ENCODE peak calls at places on chromosomes 3 and 15, in five cellular contexts. X is naive thymus-derived CD4-positive, alpha-beta T cell; I is uterus; M is hepatocyte; A is AG04450. C is an unnamed sample. For H3K27me3, the result is how much of the 10 kb centered on the place peaks cover.

GRCh38 chr15:52010633-52011595 is 8.1 kb upstream of the MAPK6 start:
- DNase-seq in X (no peak), I (peak), M (no peak), A (peak), C (no peak)

GRCh38 chr3:139120336-139120971 is 75.8 kb upstream of the PRR23C start:
- DNase-seq in M (peak), X (no peak), I (no peak), A (peak), C (no peak)

GRCh38 chr3:102096066-102096465 is 246.8 kb downstream of the NFKBIZ start:
- DNase-seq in I (no peak), M (no peak), A (no peak), X (no peak), C (no peak)

GRCh38 chr15:43749690-43750345 is 3.6 kb downstream of the PDIA3 start:
- DNase-seq in I (no peak), M (no peak), X (peak), A (no peak), C (peak)

GRCh38 chr3:170475091-170475705 is 56.5 kb downstream of the CLDN11 start:
- DNase-seq in I (no peak), X (no peak), M (no peak), A (peak), C (no peak)

GRCh38 chr15:45628136-45628535 is 6.7 kb upstream of the SQOR start:
- DNase-seq in I (no peak), X (no peak), A (no peak), M (no peak), C (no peak)

GRCh38 chr3:185421577-185422232 is 58.8 kb downstream of the MAP3K13 start:
- DNase-seq in A (no peak), M (no peak), I (no peak), X (no peak), C (no peak)

GRCh38 chr3:118097660-118098059 is 937.0 kb downstream of the IGSF11 start:
- DNase-seq in X (no peak), I (no peak), M (no peak), A (no peak), C (no peak)

GRCh38 chr15:72155635-72156616 is 37.7 kb downstream of the SENP8 start:
- DNase-seq in X (peak), M (peak), I (peak), A (peak), C (peak)

GRCh38 chr3:193701896-193702644 is 109.1 kb downstream of the OPA1 start:
- DNase-seq in I (no peak), X (no peak), M (no peak), A (no peak), C (no peak)

GRCh38 chr3:20573175-20573574 is 387.2 kb upstream of the SGO1 start:
- DNase-seq in M (no peak), A (no peak), X (no peak), I (no peak), C (no peak)

GRCh38 chr3:118912188-118912587 is 122.5 kb downstream of the IGSF11 start:
- DNase-seq in A (no peak), M (no peak), X (no peak), I (no peak), C (no peak)

GRCh38 chr15:96359371-96359771 is 28.9 kb downstream of the NR2F2 start:
- DNase-seq in X (no peak), I (no peak), M (no peak), A (no peak), C (no peak)

GRCh38 chr15:92904832-92905640 is 4.9 kb downstream of the CHD2 start:
- DNase-seq in I (no peak), M (no peak), X (no peak), A (no peak), C (no peak)

GRCh38 chr3:180011927-180012326 is 24.8 kb downstream of the PEX5L start:
- DNase-seq in I (no peak), M (no peak), X (no peak), A (no peak), C (no peak)

GRCh38 chr3:195119461-195120198 is 151.3 kb downstream of the XXYLT1 start:
- DNase-seq in M (peak), X (no peak), A (peak), I (peak), C (no peak)

DNA sequence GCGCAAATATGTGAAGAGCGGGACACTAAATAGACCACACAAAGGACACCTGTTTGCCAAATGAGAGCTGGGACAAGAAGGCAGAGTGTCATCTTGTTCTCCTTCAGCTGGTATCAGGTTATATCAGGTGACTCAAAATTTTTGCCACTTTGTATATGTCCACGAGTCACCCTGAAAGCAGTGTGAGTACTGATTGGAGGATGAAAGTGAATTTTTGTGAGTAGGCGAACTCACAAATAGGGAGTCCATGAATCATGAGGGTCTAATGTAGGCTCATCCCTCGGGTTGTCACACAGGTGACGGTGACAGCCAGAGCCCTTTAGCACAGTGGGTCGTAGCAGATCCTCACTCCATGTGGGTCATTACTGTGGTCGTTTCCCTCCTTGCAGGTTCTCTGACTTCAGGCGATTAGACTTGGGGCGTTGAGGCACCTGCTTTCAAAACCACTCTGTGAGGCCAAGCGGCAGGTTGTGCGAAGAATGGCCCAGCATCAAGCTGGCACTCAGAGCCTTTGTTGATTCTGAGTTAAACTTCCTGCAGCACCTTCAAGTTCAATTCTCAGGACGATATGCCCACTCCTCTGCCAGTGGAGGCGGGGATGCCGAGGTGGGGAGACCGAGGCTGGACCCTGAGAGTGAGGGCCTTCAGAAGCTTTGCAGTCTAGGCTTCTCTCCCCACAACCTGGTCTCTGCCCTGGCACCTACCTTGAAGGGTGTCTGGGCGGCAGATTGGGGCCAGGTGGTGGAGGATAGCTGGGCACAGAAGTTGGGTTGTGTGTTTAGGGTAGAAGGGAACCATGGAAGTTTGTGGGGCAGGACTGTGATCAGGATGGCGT is 173.8 kb downstream of the SMAD6 start:
- DNase-seq in A (no peak), I (no peak), M (no peak), X (no peak), C (no peak)
- H3K27ac ChIP-seq in A (no peak), I (no peak), M (no peak), X (no peak), C (no peak)

GRCh38 chr15:40282144-40282869 is 557 bp downstream of the ANKRD63 start:
- DNase-seq in I (no peak), X (peak), A (no peak), M (peak), C (peak)

GRCh38 chr15:40281057-40281850 is 1.6 kb downstream of the ANKRD63 start:
- DNase-seq in A (no peak), I (no peak), X (no peak), M (no peak), C (no peak)

GRCh38 chr15:40285151-40285898 is 2.5 kb upstream of the ANKRD63 start:
- DNase-seq in I (no peak), X (no peak), A (no peak), M (no peak), C (no peak)

GRCh38 chr15:40283615-40284306 is 897 bp upstream of the ANKRD63 start:
- DNase-seq in A (no peak), X (no peak), I (no peak), M (no peak), C (no peak)

GRCh38 chr15:40282870-40283614 is at the start of gene ANKRD63:
- DNase-seq in X (peak), I (no peak), A (no peak), M (no peak), C (no peak)
- H3K27me3 ChIP-seq in X (under half), I (under half), A (half or more), M (half or more), C (half or more)

GRCh38 chr15:29922191-29922590 is 99.9 kb upstream of the TJP1 start:
- DNase-seq in I (no peak), A (no peak), X (no peak), M (no peak), C (no peak)

GRCh38 chr15:29926083-29926388 is 103.8 kb upstream of the TJP1 start:
- DNase-seq in A (no peak), M (no peak), I (no peak), X (no peak), C (no peak)

GRCh38 chr15:29925227-29926082 is 103.2 kb upstream of the TJP1 start:
- DNase-seq in M (peak), I (peak), X (peak), A (peak), C (peak)

GRCh38 chr15:29921130-29921601 is 98.9 kb upstream of the TJP1 start:
- DNase-seq in M (peak), I (no peak), A (no peak), X (no peak), C (no peak)

GRCh38 chr15:29924750-29925149 is 102.5 kb upstream of the TJP1 start:
- DNase-seq in M (peak), I (no peak), X (no peak), A (peak), C (peak)
- H3K27ac ChIP-seq in M (peak), I (peak), X (no peak), A (no peak), C (peak)

GRCh38 chr3:51891242-51892039 is 11.7 kb downstream of the IQCF1 start:
- DNase-seq in A (no peak), M (no peak), I (no peak), X (no peak), C (no peak)
- H3K27me3 ChIP-seq in A (under half), M (under half), I (under half), X (under half), C (under half)

GRCh38 chr15:68792901-68793766 is 27.6 kb downstream of the ANP32A start:
- DNase-seq in X (no peak), M (no peak), A (no peak), I (no peak), C (peak)

GRCh38 chr15:68793776-68794175 is 26.9 kb downstream of the ANP32A start:
- DNase-seq in I (no peak), A (no peak), X (no peak), M (no peak), C (no peak)

GRCh38 chr15:68794869-68795268 is 25.8 kb downstream of the ANP32A start:
- DNase-seq in M (no peak), A (no peak), I (no peak), X (no peak), C (no peak)

GRCh38 chr15:68795298-68795848 is 25.3 kb downstream of the ANP32A start:
- DNase-seq in M (peak), X (peak), A (no peak), I (peak), C (peak)

DNA sequence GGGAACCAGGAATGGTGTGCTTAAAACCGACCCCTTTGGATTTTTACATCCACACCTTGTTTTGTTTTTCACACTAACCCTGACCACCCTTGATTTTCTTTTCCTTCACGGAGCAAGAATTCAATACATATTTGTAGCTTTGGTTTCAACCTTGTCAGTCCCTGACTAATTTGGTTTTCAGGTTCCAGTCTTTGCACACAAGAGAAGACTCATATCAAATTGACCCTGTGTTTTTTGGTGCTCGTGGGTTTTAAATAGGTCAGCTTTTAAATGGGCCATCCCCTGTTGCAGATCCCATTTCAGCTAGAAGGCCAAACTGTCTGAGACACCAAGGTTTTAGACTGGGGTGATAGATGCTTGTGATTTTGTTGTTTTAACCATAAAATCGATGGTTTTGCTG is 26.4 kb downstream of the ANP32A start:
- DNase-seq in M (no peak), X (no peak), A (no peak), I (no peak), C (no peak)
- H3K27ac ChIP-seq in M (peak), X (peak), A (no peak), I (peak), C (peak)

GRCh38 chr15:56468271-56468912 is 3.5 kb upstream of the MNS1 start:
- DNase-seq in X (peak), A (no peak), I (no peak), M (no peak), C (no peak)

GRCh38 chr15:56467626-56468025 is 2.7 kb upstream of the MNS1 start:
- DNase-seq in A (no peak), I (no peak), M (no peak), X (no peak), C (no peak)

GRCh38 chr15:56471440-56472069 is 6.6 kb upstream of the MNS1 start:
- DNase-seq in M (no peak), A (no peak), X (no peak), I (no peak), C (no peak)

GRCh38 chr15:56472278-56472677 is 7.3 kb upstream of the MNS1 start:
- DNase-seq in I (no peak), M (no peak), X (no peak), A (no peak), C (no peak)

GRCh38 chr15:56469484-56469883 is 4.5 kb upstream of the MNS1 start:
- DNase-seq in A (no peak), M (no peak), I (no peak), X (no peak), C (no peak)
- H3K27me3 ChIP-seq in A (under half), M (under half), I (under half), X (under half), C (under half)

GRCh38 chr15:31390777-31391486 is 64.3 kb downstream of the KLF13 start:
- DNase-seq in I (no peak), A (no peak), X (no peak), M (no peak), C (no peak)
- H3K27ac ChIP-seq in I (peak), A (no peak), X (no peak), M (peak), C (peak)

GRCh38 chr3:150222190-150222548 is 185.9 kb upstream of the TSC22D2 start:
- DNase-seq in M (no peak), A (no peak), X (no peak), I (no peak), C (no peak)
- H3K27me3 ChIP-seq in M (under half), A (under half), X (under half), I (under half), C (under half)

DNA sequence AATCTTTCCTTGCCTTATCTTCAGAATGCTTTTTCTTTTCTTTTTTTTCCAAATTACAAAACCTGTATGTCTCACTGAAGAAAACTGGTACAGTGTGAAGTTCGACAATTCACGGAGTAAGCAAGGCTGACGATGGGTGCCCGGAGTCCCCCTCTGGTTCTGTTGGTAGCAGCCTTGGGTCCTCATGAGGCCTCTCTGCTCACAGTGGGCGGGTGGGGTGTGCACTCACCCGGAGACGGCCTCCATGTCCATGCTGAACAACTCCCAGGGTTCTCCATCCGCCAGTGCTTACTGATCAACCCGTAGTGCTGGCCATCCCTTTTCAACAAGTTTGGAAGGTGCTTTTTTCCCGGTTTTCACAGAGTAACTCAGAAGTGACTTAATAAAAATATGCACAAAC is 23.5 kb downstream of the LRRK1 start:
- DNase-seq in I (no peak), X (no peak), A (no peak), M (no peak), C (no peak)
- H3K27ac ChIP-seq in I (no peak), X (no peak), A (no peak), M (no peak), C (no peak)

GRCh38 chr15:59591372-59591771 is 20.2 kb upstream of the GCNT3 start:
- DNase-seq in A (no peak), I (no peak), M (no peak), X (no peak), C (no peak)

GRCh38 chr15:59594493-59594942 is 17.1 kb upstream of the GCNT3 start:
- DNase-seq in A (peak), M (peak), X (no peak), I (no peak), C (no peak)

GRCh38 chr15:59587085-59587826 is 24.3 kb upstream of the GCNT3 start:
- DNase-seq in M (peak), X (no peak), A (no peak), I (no peak), C (no peak)

GRCh38 chr15:59594991-59595390 is 16.6 kb upstream of the GCNT3 start:
- DNase-seq in I (no peak), M (no peak), X (no peak), A (no peak), C (no peak)

DNA sequence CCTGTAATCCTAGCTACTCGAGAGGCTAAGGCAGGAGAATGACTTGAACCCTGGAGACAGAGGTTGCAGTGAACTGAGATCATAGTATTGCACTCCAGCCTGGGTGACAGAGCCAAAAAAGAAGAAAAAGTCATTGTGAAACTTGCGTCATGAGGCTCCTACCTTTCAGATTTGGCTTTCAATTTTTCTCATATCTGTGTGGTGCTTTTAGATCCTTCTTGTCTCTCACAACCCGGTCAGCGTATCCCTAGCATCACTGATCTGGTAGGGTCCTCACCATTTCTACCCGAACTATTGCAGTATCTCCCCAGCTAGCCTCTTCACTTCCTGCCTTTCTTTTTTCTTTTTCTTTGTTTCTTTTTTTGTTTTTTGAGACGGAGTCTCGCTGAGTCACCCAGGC is 21.6 kb upstream of the GCNT3 start:
- DNase-seq in M (no peak), A (no peak), X (no peak), I (no peak), C (no peak)
- H3K27me3 ChIP-seq in M (under half), A (under half), X (under half), I (under half), C (under half)